ENCODE peak calls at places on chromosomes 16 and 17, in ten cellular contexts. One of them, this sample, is unnamed.

GRCh38 chr16:52872706-52873105 is 180.0 kb downstream of the CHD9NB start:
- DNase-seq in dorsolateral prefrontal cortex: no peak
- DNase-seq in IMR-90: no peak
- DNase-seq in AG04449: no peak
- DNase-seq in HFF-Myc: no peak
- DNase-seq in pancreas: no peak
- DNase-seq in psoas muscle: no peak
- DNase-seq in DND-41: no peak
- DNase-seq in brain microvascular endothelial cell: no peak
- DNase-seq in breast epithelium: no peak
- DNase-seq in this sample: no peak

GRCh38 chr16:56609463-56609921 is 1.1 kb downstream of the MT2A start:
- DNase-seq in dorsolateral prefrontal cortex: no peak
- DNase-seq in IMR-90: peak
- DNase-seq in AG04449: peak
- DNase-seq in HFF-Myc: no peak
- DNase-seq in pancreas: peak
- DNase-seq in psoas muscle: peak
- DNase-seq in DND-41: peak
- DNase-seq in brain microvascular endothelial cell: peak
- DNase-seq in breast epithelium: peak
- DNase-seq in this sample: peak

GRCh38 chr17:28937044-28937729 is 14.1 kb downstream of the PHF12 start:
- DNase-seq in dorsolateral prefrontal cortex: no peak
- DNase-seq in IMR-90: peak
- DNase-seq in AG04449: no peak
- DNase-seq in HFF-Myc: no peak
- DNase-seq in pancreas: no peak
- DNase-seq in psoas muscle: no peak
- DNase-seq in DND-41: no peak
- DNase-seq in brain microvascular endothelial cell: no peak
- DNase-seq in breast epithelium: no peak
- DNase-seq in this sample: no peak

GRCh38 chr17:1473841-1474240 is 17.8 kb upstream of the CRK start:
- DNase-seq in dorsolateral prefrontal cortex: no peak
- DNase-seq in IMR-90: no peak
- DNase-seq in AG04449: no peak
- DNase-seq in HFF-Myc: no peak
- DNase-seq in pancreas: no peak
- DNase-seq in psoas muscle: no peak
- DNase-seq in DND-41: no peak
- DNase-seq in brain microvascular endothelial cell: no peak
- DNase-seq in breast epithelium: no peak
- DNase-seq in this sample: peak

GRCh38 chr16:58638148-58639036 is 8.8 kb upstream of the CNOT1 start:
- DNase-seq in dorsolateral prefrontal cortex: no peak
- DNase-seq in IMR-90: peak
- DNase-seq in AG04449: peak
- DNase-seq in HFF-Myc: peak
- DNase-seq in pancreas: peak
- DNase-seq in psoas muscle: peak
- DNase-seq in DND-41: no peak
- DNase-seq in brain microvascular endothelial cell: peak
- DNase-seq in breast epithelium: peak
- DNase-seq in this sample: no peak

GRCh38 chr17:3474212-3474611 is 1.6 kb upstream of the ASPA start:
- DNase-seq in dorsolateral prefrontal cortex: no peak
- DNase-seq in IMR-90: no peak
- DNase-seq in AG04449: no peak
- DNase-seq in HFF-Myc: no peak
- DNase-seq in pancreas: no peak
- DNase-seq in psoas muscle: no peak
- DNase-seq in DND-41: no peak
- DNase-seq in brain microvascular endothelial cell: no peak
- DNase-seq in breast epithelium: no peak
- DNase-seq in this sample: no peak

GRCh38 chr16:11251525-11252481 is 4.2 kb downstream of the SOCS1 start:
- DNase-seq in dorsolateral prefrontal cortex: no peak
- DNase-seq in IMR-90: peak
- DNase-seq in AG04449: peak
- DNase-seq in HFF-Myc: no peak
- DNase-seq in pancreas: no peak
- DNase-seq in psoas muscle: no peak
- DNase-seq in DND-41: peak
- DNase-seq in brain microvascular endothelial cell: peak
- DNase-seq in breast epithelium: no peak
- DNase-seq in this sample: peak

GRCh38 chr17:57873261-57874057 is 23.6 kb upstream of the MRPS23 start:
- DNase-seq in dorsolateral prefrontal cortex: no peak
- DNase-seq in IMR-90: no peak
- DNase-seq in AG04449: no peak
- DNase-seq in HFF-Myc: no peak
- DNase-seq in pancreas: no peak
- DNase-seq in psoas muscle: no peak
- DNase-seq in DND-41: no peak
- DNase-seq in brain microvascular endothelial cell: no peak
- DNase-seq in breast epithelium: no peak
- DNase-seq in this sample: no peak

GRCh38 chr16:89422905-89423630 is 67.3 kb downstream of the ANKRD11 start:
- DNase-seq in dorsolateral prefrontal cortex: no peak
- DNase-seq in IMR-90: peak
- DNase-seq in AG04449: no peak
- DNase-seq in HFF-Myc: no peak
- DNase-seq in pancreas: no peak
- DNase-seq in psoas muscle: no peak
- DNase-seq in DND-41: no peak
- DNase-seq in brain microvascular endothelial cell: peak
- DNase-seq in breast epithelium: no peak
- DNase-seq in this sample: peak

GRCh38 chr16:79274197-79274596 is 326.3 kb downstream of the MAF start:
- DNase-seq in dorsolateral prefrontal cortex: no peak
- DNase-seq in IMR-90: no peak
- DNase-seq in AG04449: no peak
- DNase-seq in HFF-Myc: no peak
- DNase-seq in pancreas: no peak
- DNase-seq in psoas muscle: no peak
- DNase-seq in DND-41: no peak
- DNase-seq in brain microvascular endothelial cell: no peak
- DNase-seq in breast epithelium: no peak
- DNase-seq in this sample: no peak

GRCh38 chr16:53542283-53542682 is 39.3 kb upstream of the AKTIP start:
- DNase-seq in dorsolateral prefrontal cortex: no peak
- DNase-seq in IMR-90: no peak
- DNase-seq in AG04449: no peak
- DNase-seq in HFF-Myc: no peak
- DNase-seq in pancreas: no peak
- DNase-seq in psoas muscle: no peak
- DNase-seq in DND-41: no peak
- DNase-seq in brain microvascular endothelial cell: no peak
- DNase-seq in breast epithelium: no peak
- DNase-seq in this sample: no peak

GRCh38 chr17:17111401-17112393 is 69.4 kb downstream of the MPRIP start:
- DNase-seq in dorsolateral prefrontal cortex: no peak
- DNase-seq in IMR-90: no peak
- DNase-seq in AG04449: no peak
- DNase-seq in HFF-Myc: no peak
- DNase-seq in pancreas: no peak
- DNase-seq in psoas muscle: no peak
- DNase-seq in DND-41: no peak
- DNase-seq in brain microvascular endothelial cell: no peak
- DNase-seq in breast epithelium: no peak
- DNase-seq in this sample: no peak

GRCh38 chr16:87235810-87236515 is 81.2 kb downstream of the C16orf95 start:
- DNase-seq in dorsolateral prefrontal cortex: no peak
- DNase-seq in IMR-90: no peak
- DNase-seq in AG04449: no peak
- DNase-seq in HFF-Myc: no peak
- DNase-seq in pancreas: no peak
- DNase-seq in psoas muscle: no peak
- DNase-seq in DND-41: peak
- DNase-seq in brain microvascular endothelial cell: no peak
- DNase-seq in breast epithelium: no peak
- DNase-seq in this sample: peak

GRCh38 chr16:47480410-47480809 is 19.3 kb downstream of the PHKB start:
- DNase-seq in dorsolateral prefrontal cortex: no peak
- DNase-seq in IMR-90: no peak
- DNase-seq in AG04449: no peak
- DNase-seq in HFF-Myc: no peak
- DNase-seq in pancreas: no peak
- DNase-seq in psoas muscle: no peak
- DNase-seq in DND-41: no peak
- DNase-seq in brain microvascular endothelial cell: no peak
- DNase-seq in breast epithelium: no peak
- DNase-seq in this sample: no peak

GRCh38 chr17:46771601-46772012 is 46.9 kb downstream of the WNT3 start:
- DNase-seq in dorsolateral prefrontal cortex: no peak
- DNase-seq in IMR-90: no peak
- DNase-seq in AG04449: no peak
- DNase-seq in HFF-Myc: no peak
- DNase-seq in pancreas: peak
- DNase-seq in psoas muscle: no peak
- DNase-seq in DND-41: peak
- DNase-seq in brain microvascular endothelial cell: no peak
- DNase-seq in breast epithelium: no peak
- DNase-seq in this sample: no peak
- H3K4me3 ChIP-seq in dorsolateral prefrontal cortex: peak
- H3K4me3 ChIP-seq in IMR-90: peak
- H3K4me3 ChIP-seq in AG04449: peak
- H3K4me3 ChIP-seq in HFF-Myc: peak
- H3K4me3 ChIP-seq in pancreas: peak
- H3K4me3 ChIP-seq in psoas muscle: peak
- H3K4me3 ChIP-seq in DND-41: no peak
- H3K4me3 ChIP-seq in brain microvascular endothelial cell: peak
- H3K4me3 ChIP-seq in breast epithelium: peak
- H3K4me3 ChIP-seq in this sample: peak

DNA sequence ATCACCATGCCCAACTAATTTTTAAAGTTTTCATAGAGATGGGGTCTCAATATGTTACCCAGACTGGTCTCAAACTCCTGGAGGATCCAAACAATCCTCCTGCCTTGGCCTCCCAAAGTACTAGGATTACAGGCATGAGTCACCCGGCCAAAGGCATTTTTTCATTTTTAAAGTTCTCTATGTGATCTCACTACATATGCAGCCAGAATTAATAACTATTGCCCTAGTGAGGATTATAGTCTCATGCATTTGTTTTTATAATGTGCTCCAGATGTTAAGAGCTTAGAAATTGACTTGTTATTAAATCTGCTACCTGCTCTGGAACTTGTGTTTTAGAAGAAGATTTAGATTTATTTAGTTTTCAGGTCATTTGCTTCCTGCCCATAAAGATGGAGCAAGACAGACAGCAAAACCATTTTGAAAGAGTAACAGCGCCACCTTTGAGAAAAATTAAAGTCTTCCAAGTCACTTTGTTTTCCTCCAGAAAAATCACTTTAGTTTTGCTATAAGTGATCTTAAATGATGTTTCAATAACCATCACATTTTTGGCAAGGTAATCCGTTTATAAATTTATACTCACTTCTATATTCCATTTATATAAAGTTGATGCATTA is 79.5 kb downstream of the CA4 start:
- DNase-seq in dorsolateral prefrontal cortex: no peak
- DNase-seq in IMR-90: peak
- DNase-seq in AG04449: no peak
- DNase-seq in HFF-Myc: peak
- DNase-seq in pancreas: no peak
- DNase-seq in psoas muscle: no peak
- DNase-seq in DND-41: no peak
- DNase-seq in brain microvascular endothelial cell: no peak
- DNase-seq in breast epithelium: no peak
- DNase-seq in this sample: no peak
- TF ChIP-seq CTCF in dorsolateral prefrontal cortex: no peak
- TF ChIP-seq CTCF in IMR-90: no peak
- TF ChIP-seq CTCF in AG04449: no peak
- TF ChIP-seq CTCF in HFF-Myc: peak
- TF ChIP-seq CTCF in pancreas: no peak
- TF ChIP-seq CTCF in psoas muscle: no peak
- TF ChIP-seq CTCF in DND-41: no peak
- TF ChIP-seq CTCF in brain microvascular endothelial cell: peak
- TF ChIP-seq CTCF in breast epithelium: no peak
- TF ChIP-seq CTCF in this sample: no peak

DNA sequence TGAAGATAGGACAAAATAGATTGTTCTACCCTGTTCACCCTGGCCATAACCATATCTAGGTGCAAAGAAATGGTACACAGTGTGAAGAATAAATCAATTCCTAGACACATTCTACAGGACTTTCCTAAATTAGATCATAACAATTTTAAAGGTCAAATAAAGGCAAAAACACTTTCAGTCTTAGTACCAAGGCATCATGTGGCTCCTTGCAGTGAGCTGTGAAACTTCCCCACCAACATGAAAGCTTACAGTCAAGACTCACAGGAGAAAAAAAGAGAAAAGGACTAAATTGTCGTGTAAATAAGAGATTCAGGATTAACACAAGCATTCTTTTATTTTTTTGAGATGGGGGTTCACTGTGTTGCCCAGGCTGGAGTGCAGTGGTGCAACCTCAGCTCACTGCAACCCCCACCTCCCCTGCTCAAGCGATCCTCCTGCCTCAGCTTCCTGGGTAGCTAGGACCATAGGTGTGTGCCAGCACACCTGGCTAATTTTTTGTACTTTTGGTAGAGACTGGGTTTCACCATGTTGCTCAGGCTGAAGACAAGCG is 14.2 kb downstream of the NSMCE1 start:
- DNase-seq in dorsolateral prefrontal cortex: no peak
- DNase-seq in IMR-90: no peak
- DNase-seq in AG04449: no peak
- DNase-seq in HFF-Myc: no peak
- DNase-seq in pancreas: no peak
- DNase-seq in psoas muscle: no peak
- DNase-seq in DND-41: no peak
- DNase-seq in brain microvascular endothelial cell: no peak
- DNase-seq in breast epithelium: no peak
- DNase-seq in this sample: peak
- H3K4me3 ChIP-seq in dorsolateral prefrontal cortex: no peak
- H3K4me3 ChIP-seq in IMR-90: no peak
- H3K4me3 ChIP-seq in AG04449: no peak
- H3K4me3 ChIP-seq in HFF-Myc: no peak
- H3K4me3 ChIP-seq in pancreas: no peak
- H3K4me3 ChIP-seq in psoas muscle: no peak
- H3K4me3 ChIP-seq in DND-41: no peak
- H3K4me3 ChIP-seq in brain microvascular endothelial cell: no peak
- H3K4me3 ChIP-seq in breast epithelium: no peak
- H3K4me3 ChIP-seq in this sample: no peak

GRCh38 chr17:79818026-79818758 is 21.0 kb downstream of the CBX4 start:
- DNase-seq in dorsolateral prefrontal cortex: no peak
- DNase-seq in IMR-90: no peak
- DNase-seq in AG04449: no peak
- DNase-seq in HFF-Myc: no peak
- DNase-seq in pancreas: no peak
- DNase-seq in psoas muscle: no peak
- DNase-seq in DND-41: no peak
- DNase-seq in brain microvascular endothelial cell: no peak
- DNase-seq in breast epithelium: no peak
- DNase-seq in this sample: no peak
- TF ChIP-seq CTCF in dorsolateral prefrontal cortex: no peak
- TF ChIP-seq CTCF in IMR-90: no peak
- TF ChIP-seq CTCF in AG04449: no peak
- TF ChIP-seq CTCF in HFF-Myc: no peak
- TF ChIP-seq CTCF in pancreas: no peak
- TF ChIP-seq CTCF in psoas muscle: no peak
- TF ChIP-seq CTCF in DND-41: no peak
- TF ChIP-seq CTCF in brain microvascular endothelial cell: no peak
- TF ChIP-seq CTCF in breast epithelium: no peak
- TF ChIP-seq CTCF in this sample: no peak

GRCh38 chr17:46135879-46136562 is 57.2 kb downstream of the KANSL1 start:
- DNase-seq in dorsolateral prefrontal cortex: no peak
- DNase-seq in IMR-90: no peak
- DNase-seq in AG04449: no peak
- DNase-seq in HFF-Myc: no peak
- DNase-seq in pancreas: no peak
- DNase-seq in psoas muscle: no peak
- DNase-seq in DND-41: no peak
- DNase-seq in brain microvascular endothelial cell: no peak
- DNase-seq in breast epithelium: no peak
- DNase-seq in this sample: no peak
- H3K4me3 ChIP-seq in dorsolateral prefrontal cortex: no peak
- H3K4me3 ChIP-seq in IMR-90: no peak
- H3K4me3 ChIP-seq in AG04449: no peak
- H3K4me3 ChIP-seq in HFF-Myc: no peak
- H3K4me3 ChIP-seq in pancreas: no peak
- H3K4me3 ChIP-seq in psoas muscle: no peak
- H3K4me3 ChIP-seq in DND-41: no peak
- H3K4me3 ChIP-seq in brain microvascular endothelial cell: no peak
- H3K4me3 ChIP-seq in breast epithelium: no peak
- H3K4me3 ChIP-seq in this sample: no peak